ENCODE peak calls at places on chromosome 14, in four cellular contexts. One of them, this sample, is unnamed.

GRCh38 chr14:62187265-62187664 is 425.0 kb downstream of the SNAPC1 start:
- DNase-seq in body of pancreas: no peak
- DNase-seq in ovary: no peak
- DNase-seq in spleen: no peak
- DNase-seq in this sample: no peak

GRCh38 chr14:38105106-38105702 is 102.5 kb upstream of the SSTR1 start:
- DNase-seq in ovary: no peak
- DNase-seq in body of pancreas: no peak
- DNase-seq in spleen: no peak
- DNase-seq in this sample: no peak

GRCh38 chr14:52706724-52707706 is at the start of gene PSMC6:
- DNase-seq in body of pancreas: peak
- DNase-seq in ovary: peak
- DNase-seq in spleen: peak
- DNase-seq in this sample: peak

GRCh38 chr14:58862421-58862820 is 224.7 kb downstream of the DACT1 start:
- DNase-seq in spleen: no peak
- DNase-seq in body of pancreas: no peak
- DNase-seq in ovary: no peak
- DNase-seq in this sample: no peak

GRCh38 chr14:86781111-86781510 is 1211.9 kb downstream of the GALC start:
- DNase-seq in body of pancreas: no peak
- DNase-seq in spleen: no peak
- DNase-seq in ovary: no peak
- DNase-seq in this sample: no peak

GRCh38 chr14:69685217-69685616 is 73.8 kb downstream of the SUSD6 start:
- DNase-seq in spleen: no peak
- DNase-seq in body of pancreas: no peak
- DNase-seq in ovary: no peak
- DNase-seq in this sample: no peak

GRCh38 chr14:80942158-80942738 is 710 bp upstream of the CEP128 start:
- DNase-seq in spleen: no peak
- DNase-seq in body of pancreas: no peak
- DNase-seq in ovary: no peak
- DNase-seq in this sample: no peak

GRCh38 chr14:81323094-81323493 is 77.0 kb downstream of the STON2 start:
- DNase-seq in ovary: no peak
- DNase-seq in body of pancreas: no peak
- DNase-seq in spleen: no peak
- DNase-seq in this sample: no peak

GRCh38 chr14:29649170-29649569 is 278.5 kb downstream of the PRKD1 start:
- DNase-seq in body of pancreas: no peak
- DNase-seq in spleen: no peak
- DNase-seq in ovary: no peak
- DNase-seq in this sample: no peak

GRCh38 chr14:70789361-70789760 is 20.0 kb downstream of the MAP3K9 start:
- DNase-seq in ovary: peak
- DNase-seq in body of pancreas: no peak
- DNase-seq in spleen: no peak
- DNase-seq in this sample: no peak

GRCh38 chr14:64914237-64914971 is at the start of gene CHURC1:
- DNase-seq in ovary: peak
- DNase-seq in body of pancreas: peak
- DNase-seq in spleen: peak
- DNase-seq in this sample: peak

GRCh38 chr14:92287987-92288386 is 35.0 kb upstream of the SLC24A4 start:
- DNase-seq in spleen: no peak
- DNase-seq in ovary: no peak
- DNase-seq in body of pancreas: no peak
- DNase-seq in this sample: no peak

GRCh38 chr14:62117010-62117717 is 354.9 kb downstream of the SNAPC1 start:
- DNase-seq in body of pancreas: peak
- DNase-seq in ovary: no peak
- DNase-seq in spleen: peak
- DNase-seq in this sample: peak

GRCh38 chr14:58823309-58823708 is 185.5 kb downstream of the DACT1 start:
- DNase-seq in ovary: no peak
- DNase-seq in spleen: no peak
- DNase-seq in body of pancreas: no peak
- DNase-seq in this sample: no peak

GRCh38 chr14:35808076-35808657 is 928 bp downstream of the RALGAPA1 start:
- DNase-seq in spleen: no peak
- DNase-seq in ovary: no peak
- DNase-seq in body of pancreas: peak
- DNase-seq in this sample: no peak

GRCh38 chr14:56874375-56874774 is 64.1 kb upstream of the OTX2 start:
- DNase-seq in body of pancreas: peak
- DNase-seq in spleen: no peak
- DNase-seq in ovary: no peak
- DNase-seq in this sample: no peak

GRCh38 chr14:76647699-76648298 is 113.5 kb upstream of the VASH1 start:
- DNase-seq in spleen: no peak
- DNase-seq in ovary: no peak
- DNase-seq in body of pancreas: peak
- DNase-seq in this sample: no peak

GRCh38 chr14:82855912-82856381 is 1322.3 kb upstream of the SEL1L start:
- DNase-seq in spleen: no peak
- DNase-seq in body of pancreas: no peak
- DNase-seq in ovary: no peak
- DNase-seq in this sample: no peak

GRCh38 chr14:52267501-52268190 is at the start of gene PTGDR:
- DNase-seq in ovary: no peak
- DNase-seq in spleen: peak
- DNase-seq in body of pancreas: no peak
- DNase-seq in this sample: no peak

GRCh38 chr14:50233335-50234250 is 2.2 kb upstream of the SOS2 start:
- DNase-seq in body of pancreas: no peak
- DNase-seq in spleen: no peak
- DNase-seq in ovary: no peak
- DNase-seq in this sample: no peak

DNA sequence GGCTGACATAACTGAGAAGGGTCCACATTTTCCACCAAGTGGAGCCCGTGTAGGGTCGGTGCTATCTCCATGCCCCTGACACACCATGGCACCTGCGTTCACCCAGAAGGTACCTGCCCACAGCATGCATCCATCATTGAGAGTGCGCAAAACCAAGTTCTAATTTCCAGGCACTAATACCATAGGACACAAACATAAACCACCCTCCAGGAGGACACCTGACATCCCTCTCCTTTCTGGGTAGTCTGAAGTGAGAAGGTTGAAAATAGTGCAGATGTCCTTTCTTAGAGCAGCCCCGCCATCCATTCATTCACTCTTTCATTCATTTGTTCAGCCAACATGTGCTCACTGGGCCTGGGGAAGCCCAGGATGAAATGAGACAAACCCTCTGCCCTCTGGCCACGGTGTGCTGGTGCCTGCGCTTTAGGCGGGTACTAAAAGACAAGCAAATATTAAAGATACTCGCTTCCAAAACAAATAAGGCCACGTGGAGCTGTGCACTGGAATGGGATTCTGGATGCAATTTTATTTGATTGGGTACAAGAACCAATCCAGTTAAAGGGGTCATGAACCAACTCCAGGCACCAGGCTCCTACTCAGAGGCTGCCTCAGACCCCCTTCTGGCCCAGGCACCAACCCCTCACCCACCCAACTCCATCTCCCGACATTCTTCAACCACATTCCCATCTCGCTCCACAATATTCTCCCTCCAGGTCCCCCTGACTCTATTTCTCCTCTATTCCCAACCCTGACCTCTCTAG is 1.2 kb downstream of the TTC7B start:
- DNase-seq in body of pancreas: no peak
- DNase-seq in spleen: no peak
- DNase-seq in ovary: no peak
- DNase-seq in this sample: no peak
- TF ChIP-seq POLR2A in body of pancreas: no peak
- TF ChIP-seq POLR2A in spleen: no peak
- TF ChIP-seq POLR2A in ovary: no peak
- TF ChIP-seq POLR2A in this sample: no peak

GRCh38 chr14:99572173-99572999 is 31.6 kb downstream of the CCDC85C start:
- DNase-seq in ovary: no peak
- DNase-seq in body of pancreas: peak
- DNase-seq in spleen: no peak
- DNase-seq in this sample: no peak
- H3K27ac ChIP-seq in ovary: no peak
- H3K27ac ChIP-seq in body of pancreas: peak
- H3K27ac ChIP-seq in spleen: no peak
- H3K27ac ChIP-seq in this sample: peak

DNA sequence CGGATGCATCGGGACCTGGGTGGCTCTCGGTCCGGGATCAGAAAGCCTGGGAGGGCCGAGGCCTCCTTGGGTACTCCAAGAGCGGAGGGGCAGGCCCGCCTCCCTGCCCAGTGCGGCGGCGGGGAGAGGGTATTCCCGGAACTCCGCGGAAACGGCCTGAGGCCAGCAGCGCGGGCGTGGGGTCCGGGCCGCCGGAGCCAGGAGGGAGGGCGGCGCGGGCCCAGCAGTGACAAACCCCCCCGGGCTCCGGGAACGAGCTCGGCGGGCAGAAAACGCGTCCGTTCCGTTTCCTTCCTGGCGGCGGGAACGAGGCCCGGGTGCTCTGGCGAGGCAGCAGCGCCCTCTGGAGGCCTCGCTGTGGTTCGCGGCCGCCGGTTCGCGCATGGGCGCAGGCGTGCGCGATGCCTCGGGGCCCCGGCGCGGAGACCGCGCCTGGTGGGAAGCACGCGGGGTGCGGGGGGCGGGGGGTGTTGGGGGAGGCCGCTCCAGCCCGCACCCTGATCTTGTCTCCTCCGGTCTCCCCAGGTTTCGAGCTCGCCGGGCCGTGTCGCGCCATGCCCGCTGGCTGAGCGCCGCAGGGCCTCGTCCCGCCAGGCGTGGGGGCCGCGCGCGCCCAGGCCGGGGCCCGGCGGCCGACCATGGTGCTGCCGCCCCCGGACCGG is 1.9 kb downstream of the TMEM121 start:
- DNase-seq in spleen: peak
- DNase-seq in body of pancreas: peak
- DNase-seq in ovary: peak
- DNase-seq in this sample: no peak
- TF ChIP-seq POLR2A in spleen: no peak
- TF ChIP-seq POLR2A in body of pancreas: peak
- TF ChIP-seq POLR2A in ovary: no peak
- TF ChIP-seq POLR2A in this sample: no peak

GRCh38 chr14:25111061-25111601 is 61.2 kb upstream of the STXBP6 start:
- DNase-seq in body of pancreas: peak
- DNase-seq in ovary: no peak
- DNase-seq in spleen: no peak
- DNase-seq in this sample: no peak
- H3K27ac ChIP-seq in body of pancreas: peak
- H3K27ac ChIP-seq in ovary: no peak
- H3K27ac ChIP-seq in spleen: no peak
- H3K27ac ChIP-seq in this sample: peak

GRCh38 chr14:32697114-32697513 is 241.6 kb upstream of the NPAS3 start:
- DNase-seq in spleen: no peak
- DNase-seq in ovary: no peak
- DNase-seq in body of pancreas: no peak
- DNase-seq in this sample: no peak
- TF ChIP-seq POLR2A in spleen: no peak
- TF ChIP-seq POLR2A in ovary: no peak
- TF ChIP-seq POLR2A in body of pancreas: no peak
- TF ChIP-seq POLR2A in this sample: no peak

DNA sequence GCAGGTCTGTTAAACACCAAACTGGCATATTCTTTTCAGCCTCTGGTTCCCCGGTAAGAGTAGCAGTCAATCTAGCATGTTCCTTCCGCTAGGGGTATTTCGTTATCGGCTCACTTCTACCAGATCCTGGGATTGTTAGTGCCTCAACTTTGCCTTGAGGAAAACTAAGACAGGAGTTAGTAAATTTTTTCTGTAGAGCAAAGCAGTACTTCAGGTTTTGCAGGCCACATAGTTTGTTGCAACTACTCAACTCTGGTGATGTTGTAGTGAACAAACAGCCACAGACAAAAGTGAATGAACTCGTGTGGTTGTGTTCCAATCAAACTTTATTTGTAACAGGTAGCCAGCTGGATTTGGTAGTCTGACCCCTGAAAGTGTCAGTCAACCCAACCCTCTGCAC is 6.3 kb upstream of the CDH24 start:
- DNase-seq in body of pancreas: no peak
- DNase-seq in spleen: no peak
- DNase-seq in ovary: no peak
- DNase-seq in this sample: no peak
- H3K27ac ChIP-seq in body of pancreas: no peak
- H3K27ac ChIP-seq in spleen: no peak
- H3K27ac ChIP-seq in ovary: no peak
- H3K27ac ChIP-seq in this sample: no peak

DNA sequence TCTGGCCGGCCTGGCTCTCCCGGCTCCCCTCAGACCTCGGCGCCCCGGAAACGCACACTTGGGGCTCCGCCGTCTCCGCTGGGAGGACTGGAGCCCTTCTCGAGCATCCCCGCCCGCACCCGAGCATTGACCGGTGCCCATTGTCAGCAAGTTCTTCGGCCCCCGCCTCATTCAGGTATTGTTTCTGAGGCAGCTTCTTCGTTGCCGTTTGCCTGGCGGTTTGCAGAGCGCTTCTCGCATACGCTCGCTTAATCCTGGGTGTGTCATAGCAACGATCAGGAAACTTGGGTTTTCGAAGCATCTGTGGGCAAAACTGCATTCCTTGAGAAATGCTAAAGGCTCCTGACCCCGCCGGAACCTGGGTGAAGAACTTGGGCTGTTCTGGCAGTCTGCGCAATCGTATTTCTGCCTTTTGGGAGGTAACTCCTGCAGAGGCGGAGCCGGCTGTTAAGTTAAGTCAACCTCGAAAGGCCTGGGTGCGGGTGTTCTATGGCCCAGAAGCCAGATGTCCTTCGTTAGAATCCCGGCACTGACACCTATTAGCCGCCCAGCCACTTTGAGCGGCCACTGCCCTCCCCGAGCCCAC is 518 bp downstream of the GSKIP start:
- DNase-seq in spleen: peak
- DNase-seq in ovary: no peak
- DNase-seq in body of pancreas: peak
- DNase-seq in this sample: peak
- TF ChIP-seq POLR2A in spleen: no peak
- TF ChIP-seq POLR2A in ovary: no peak
- TF ChIP-seq POLR2A in body of pancreas: no peak
- TF ChIP-seq POLR2A in this sample: no peak

This sample was measured in suprapubic skin.